ENCODE peak calls at places on chromosomes 16 and 17, in four cellular contexts. K is hippocampal formation, I is upper lobe of right lung, L is AG09319. V is an unnamed sample.

GRCh38 chr16:87551487-87551886 is 50.8 kb upstream of the JPH3 start:
- DNase-seq in K (no peak), I (no peak), L (no peak), V (no peak)

GRCh38 chr16:84885024-84885910 is 65.5 kb downstream of the CRISPLD2 start:
- DNase-seq in K (peak), I (no peak), L (no peak), V (no peak)

GRCh38 chr17:40646791-40647548 is 648 bp downstream of the SMARCE1 start:
- DNase-seq in K (no peak), I (no peak), L (peak), V (no peak)

GRCh38 chr16:50505115-50505514 is 43.1 kb upstream of the NKD1 start:
- DNase-seq in K (no peak), I (no peak), L (no peak), V (no peak)

GRCh38 chr17:18224428-18225120 is 861 bp upstream of the LLGL1 start:
- DNase-seq in K (no peak), I (no peak), L (no peak), V (no peak)

GRCh38 chr17:75832164-75832651 is 12.0 kb downstream of the UNC13D start:
- DNase-seq in K (no peak), I (peak), L (no peak), V (no peak)

GRCh38 chr17:19978803-19979202 is 1.2 kb upstream of the AKAP10 start:
- DNase-seq in K (no peak), I (no peak), L (no peak), V (no peak)

GRCh38 chr16:48049832-48050231 is 106.0 kb downstream of the ABCC12 start:
- DNase-seq in K (no peak), I (no peak), L (no peak), V (no peak)

GRCh38 chr17:43791589-43791988 is 11.4 kb downstream of the CFAP97D1 start:
- DNase-seq in K (no peak), I (no peak), L (no peak), V (no peak)

GRCh38 chr17:56653877-56654276 is 60.4 kb downstream of the NOG start:
- DNase-seq in K (no peak), I (no peak), L (no peak), V (no peak)

GRCh38 chr17:65433157-65433556 is 128.3 kb downstream of the AXIN2 start:
- DNase-seq in K (no peak), I (no peak), L (no peak), V (no peak)

GRCh38 chr16:66750279-66751134 is 902 bp downstream of the DYNC1LI2 start:
- DNase-seq in K (no peak), I (no peak), L (no peak), V (no peak)

GRCh38 chr16:4944333-4945281 is 7.7 kb upstream of the PPL start:
- DNase-seq in K (no peak), I (peak), L (peak), V (peak)

GRCh38 chr17:64608571-64608981 is 53.5 kb downstream of the SMURF2 start:
- DNase-seq in K (no peak), I (no peak), L (no peak), V (no peak)

GRCh38 chr17:73516356-73516755 is 127.9 kb downstream of the SDK2 start:
- DNase-seq in K (no peak), I (no peak), L (no peak), V (no peak)

GRCh38 chr17:55825213-55825612 is 74.4 kb downstream of the PCTP start:
- DNase-seq in K (no peak), I (no peak), L (no peak), V (no peak)

GRCh38 chr16:79098897-79099296 is 501.6 kb downstream of the MAF start:
- DNase-seq in K (no peak), I (no peak), L (no peak), V (no peak)

GRCh38 chr17:55527520-55528118 is 16.4 kb upstream of the SMIM36 start:
- DNase-seq in K (peak), I (no peak), L (peak), V (no peak)

GRCh38 chr16:65122974-65123845 is 1.3 kb upstream of the CDH11 start:
- DNase-seq in K (no peak), I (peak), L (peak), V (no peak)

GRCh38 chr17:1551741-1552140 is 10.9 kb downstream of the PITPNA start:
- DNase-seq in K (no peak), I (no peak), L (no peak), V (no peak)

GRCh38 chr17:61200349-61200735 is 199.3 kb upstream of the TBX2 start:
- DNase-seq in K (no peak), I (no peak), L (no peak), V (no peak)

GRCh38 chr17:73630531-73630930 is 13.7 kb downstream of the SDK2 start:
- DNase-seq in K (no peak), I (peak), L (no peak), V (no peak)

GRCh38 chr17:5509482-5509881 is 23.1 kb downstream of the MIS12 start:
- DNase-seq in K (no peak), I (no peak), L (no peak), V (no peak)

GRCh38 chr17:83186226-83186625 is 106.8 kb downstream of the METRNL start:
- DNase-seq in K (no peak), I (no peak), L (no peak), V (peak)

GRCh38 chr16:89374393-89374948 is 115.9 kb downstream of the ANKRD11 start:
- DNase-seq in K (peak), I (no peak), L (no peak), V (no peak)

GRCh38 chr17:59423137-59423703 is 91.8 kb downstream of the YPEL2 start:
- DNase-seq in K (no peak), I (no peak), L (no peak), V (no peak)

GRCh38 chr16:84315422-84315821 is 20.7 kb downstream of the WFDC1 start:
- DNase-seq in K (no peak), I (peak), L (no peak), V (no peak)

GRCh38 chr17:82846061-82846691 is 6.4 kb upstream of the ZNF750 start:
- DNase-seq in K (no peak), I (peak), L (no peak), V (no peak)

GRCh38 chr17:82698974-82699442 is 510 bp upstream of the RAB40B start:
- DNase-seq in K (no peak), I (no peak), L (no peak), V (no peak)

GRCh38 chr17:44844390-44844830 is 3.3 kb upstream of the HIGD1B start:
- DNase-seq in K (no peak), I (no peak), L (no peak), V (no peak)

GRCh38 chr16:17445421-17445820 is 25.3 kb downstream of the XYLT1 start:
- DNase-seq in K (no peak), I (no peak), L (no peak), V (no peak)

GRCh38 chr16:52912565-52913173 is 140.0 kb downstream of the CHD9NB start:
- DNase-seq in K (peak), I (peak), L (no peak), V (peak)

GRCh38 chr16:30472328-30472942 is at the start of gene ITGAL:
- DNase-seq in K (no peak), I (peak), L (no peak), V (peak)

GRCh38 chr16:53504161-53504663 is 1.2 kb upstream of the AKTIP start:
- DNase-seq in K (peak), I (peak), L (no peak), V (peak)

GRCh38 chr16:695355-696089 is 5.3 kb upstream of the WDR24 start:
- DNase-seq in K (no peak), I (no peak), L (no peak), V (no peak)

GRCh38 chr17:41835800-41836549 is at the start of gene NT5C3B:
- DNase-seq in K (no peak), I (peak), L (no peak), V (peak)

GRCh38 chr17:74361613-74362391 is at the start of gene BTBD17:
- DNase-seq in K (peak), I (peak), L (no peak), V (peak)

GRCh38 chr16:53991181-53992056 is 287.5 kb downstream of the FTO start:
- DNase-seq in K (no peak), I (peak), L (no peak), V (no peak)

V was measured in left lobe of liver.